ENCODE peak calls at places on chromosomes 16 and 17, in seven cellular contexts. J is bronchial epithelial cell, V is lower lobe of right lung, I is ovary, C is neural progenitor cell, L is heart right ventricle, D is tibial nerve. F is an unnamed sample.

GRCh38 chr16:58507195-58507962 is 7.4 kb downstream of the NDRG4 start:
- DNase-seq in J (no peak), V (peak; percentile 30), I (no peak), C (no peak), L (no peak), D (no peak), F (no peak)

GRCh38 chr16:16019488-16019887 is 70.1 kb downstream of the ABCC1 start:
- DNase-seq in J (peak; percentile 62), V (no peak), I (no peak), C (no peak), L (no peak), D (no peak), F (no peak)

GRCh38 chr16:71257768-71258167 is 27.2 kb upstream of the HYDIN start:
- DNase-seq in J (no peak), V (no peak), I (no peak), C (no peak), L (no peak), D (no peak), F (no peak)

GRCh38 chr16:21336231-21336630 is 58.1 kb upstream of the CRYM start:
- DNase-seq in J (peak; percentile 45), V (no peak), I (no peak), C (no peak), L (no peak), D (no peak), F (no peak)

GRCh38 chr17:30950669-30951399 is 20.0 kb upstream of the RNF135 start:
- DNase-seq in J (peak; percentile 76), V (peak; percentile 77), I (no peak), C (no peak), L (peak; percentile 62), D (peak; percentile 69), F (no peak)

GRCh38 chr17:62671553-62671952 is 44.1 kb downstream of the MRC2 start:
- DNase-seq in J (peak; percentile 85), V (peak; percentile 55), I (peak; percentile 48), C (no peak), L (no peak), D (no peak), F (peak; percentile 45)

GRCh38 chr16:24700549-24701392 is 28.7 kb upstream of the TNRC6A start:
- DNase-seq in J (peak; percentile 93), V (peak; percentile 46), I (peak; percentile 70), C (no peak), L (peak; percentile 48), D (peak; percentile 95), F (peak; percentile 65)

GRCh38 chr17:336110-337021 is 16.2 kb downstream of the RPH3AL start:
- DNase-seq in J (no peak), V (peak; percentile 86), I (peak; percentile 90), C (peak; percentile 56), L (peak; percentile 79), D (peak; percentile 61), F (peak; percentile 80)

GRCh38 chr16:87056083-87056482 is 261.1 kb downstream of the C16orf95 start:
- DNase-seq in J (no peak), V (no peak), I (no peak), C (no peak), L (no peak), D (no peak), F (peak; percentile 49)

GRCh38 chr17:28912281-28912937 is 9.5 kb upstream of the DHRS13 start:
- DNase-seq in J (no peak), V (peak; percentile 50), I (no peak), C (no peak), L (no peak), D (no peak), F (peak; percentile 57)

GRCh38 chr16:54685682-54686081 is 245.0 kb upstream of the IRX5 start:
- DNase-seq in J (no peak), V (no peak), I (no peak), C (no peak), L (no peak), D (no peak), F (no peak)

GRCh38 chr17:37067555-37068111 is 118.9 kb downstream of the AATF start:
- DNase-seq in J (peak; percentile 82), V (no peak), I (no peak), C (no peak), L (peak; percentile 22), D (no peak), F (peak; percentile 35)

GRCh38 chr17:6488008-6488539 is 43.8 kb downstream of the PIMREG start:
- DNase-seq in J (no peak), V (no peak), I (no peak), C (no peak), L (no peak), D (no peak), F (no peak)

GRCh38 chr16:78383118-78383517 is 283.7 kb downstream of the WWOX start:
- DNase-seq in J (no peak), V (no peak), I (no peak), C (no peak), L (no peak), D (no peak), F (no peak)

GRCh38 chr16:19432429-19432828 is 14.7 kb downstream of the TMC5 start:
- DNase-seq in J (peak; percentile 91), V (no peak), I (no peak), C (no peak), L (no peak), D (no peak), F (no peak)

GRCh38 chr17:67232441-67232840 is 12.6 kb downstream of the HELZ start:
- DNase-seq in J (no peak), V (no peak), I (no peak), C (no peak), L (no peak), D (no peak), F (no peak)
- H3K36me3 ChIP-seq in J (peaks cover 6% of the 10 kb centered on the region), V (peaks cover 44% of the 10 kb centered on the region), I (no peaks in the 10 kb centered on the region), C (no peaks in the 10 kb centered on the region), L (peaks cover 4% of the 10 kb centered on the region), D (peaks cover 12% of the 10 kb centered on the region), F (peaks cover 1% of the 10 kb centered on the region)

DNA sequence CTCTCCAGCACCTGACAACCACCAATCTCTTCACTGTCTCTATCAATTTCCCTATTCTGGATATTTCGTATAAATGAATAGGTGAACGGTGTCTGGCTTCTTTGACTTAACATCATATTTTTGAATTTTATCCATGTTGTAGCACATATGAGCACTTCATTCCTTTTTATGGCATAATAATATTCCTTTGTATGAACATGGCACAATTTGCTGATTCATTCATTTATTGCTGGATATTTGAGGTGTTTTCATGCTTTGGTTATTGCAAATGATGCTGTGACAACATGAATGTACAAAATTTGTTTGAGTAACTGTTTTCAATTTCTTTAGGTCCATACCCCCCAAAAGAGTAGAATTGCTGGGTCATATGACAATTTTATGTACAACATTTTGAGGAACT is 12.0 kb downstream of the CCDC182 start:
- DNase-seq in J (no peak), V (no peak), I (no peak), C (no peak), L (no peak), D (no peak), F (no peak)
- H3K4me3 ChIP-seq in J (no peak overlapping the region), V (no peak overlapping the region), I (no peak overlapping the region), C (no peak overlapping the region), L (no peak overlapping the region), D (no peak overlapping the region), F (no peak overlapping the region)

DNA sequence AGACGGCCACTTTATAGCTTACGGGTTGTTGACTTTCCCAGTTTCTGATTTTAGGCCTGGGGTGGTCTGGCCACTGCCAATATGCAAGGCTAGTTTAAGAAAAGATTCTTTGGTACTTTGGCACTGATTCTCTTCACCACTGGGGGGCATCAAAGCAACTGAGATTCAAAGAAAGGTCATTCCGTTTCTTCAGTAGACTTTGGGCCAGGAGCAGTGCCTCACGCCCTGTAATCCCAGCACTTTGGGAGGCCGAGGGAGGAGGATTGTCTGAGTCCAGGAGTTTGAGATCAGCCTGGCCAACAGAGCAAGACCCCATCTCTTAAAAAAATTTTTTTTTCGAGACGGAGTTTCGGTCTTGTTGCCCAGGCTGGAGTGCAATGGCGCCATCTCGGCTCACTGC is 53.0 kb downstream of the RPA1 start:
- DNase-seq in J (peak; percentile 36), V (no peak), I (no peak), C (peak; percentile 66), L (no peak), D (peak; percentile 36), F (peak; percentile 73)
- H3K36me3 ChIP-seq in J (peaks cover 25% of the 10 kb centered on the region), V (peaks cover 96% of the 10 kb centered on the region), I (no peaks in the 10 kb centered on the region), C (peaks cover 26% of the 10 kb centered on the region), L (peaks cover 42% of the 10 kb centered on the region), D (peaks cover 40% of the 10 kb centered on the region), F (peaks cover 39% of the 10 kb centered on the region)

DNA sequence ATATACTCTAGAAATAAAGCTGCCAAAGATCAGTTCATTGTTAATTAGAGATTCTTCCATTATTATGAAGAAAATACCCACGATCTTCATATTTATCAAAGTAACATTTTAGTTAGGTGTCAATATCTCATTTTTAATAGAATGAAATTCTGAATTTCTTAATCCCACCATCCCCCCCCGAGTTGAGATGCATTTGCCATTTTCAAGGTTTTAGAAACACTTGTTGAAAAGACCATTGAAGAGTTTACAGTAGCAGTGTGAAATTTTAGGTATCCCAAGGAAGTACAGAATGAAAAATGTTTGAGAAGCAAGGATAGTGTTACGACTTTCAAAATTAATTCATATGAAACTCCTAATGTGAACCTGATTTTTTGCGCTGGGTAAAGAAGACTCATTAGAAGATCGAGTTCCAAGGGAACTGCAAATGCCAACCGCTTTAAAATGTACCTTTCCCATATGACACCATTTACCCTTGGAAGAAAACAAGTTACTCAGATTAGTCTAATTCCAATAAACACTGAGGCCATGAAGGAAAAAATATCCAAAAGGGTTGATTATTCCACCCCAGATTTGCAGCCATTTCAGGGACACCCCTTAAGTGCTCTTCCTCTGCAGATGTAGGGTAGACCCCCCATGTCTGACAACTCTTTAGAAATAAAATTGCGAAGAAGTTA is 731 bp downstream of the IKZF3 start:
- DNase-seq in J (no peak), V (no peak), I (no peak), C (no peak), L (no peak), D (no peak), F (no peak)
- H3K4me3 ChIP-seq in J (no peak overlapping the region), V (peak overlapping the region; percentile 42), I (no peak overlapping the region), C (no peak overlapping the region), L (no peak overlapping the region), D (peak overlapping the region; percentile 35), F (no peak overlapping the region)

GRCh38 chr16:50559342-50559741 is 11.1 kb downstream of the NKD1 start:
- DNase-seq in J (no peak), V (no peak), I (no peak), C (no peak), L (no peak), D (no peak), F (no peak)
- H3K36me3 ChIP-seq in J (no peaks in the 10 kb centered on the region), V (peaks cover 3% of the 10 kb centered on the region), I (no peaks in the 10 kb centered on the region), C (no peaks in the 10 kb centered on the region), L (no peaks in the 10 kb centered on the region), D (no peaks in the 10 kb centered on the region), F (no peaks in the 10 kb centered on the region)